ENCODE peak calls at places on chromosomes 16 and 17, in nine cellular contexts. G, Q, H, Z, U, A, X, W and I are unnamed samples.

GRCh38 chr17:37135581-37135980 is 186.8 kb downstream of the AATF start:
- DNase-seq in X (no peak), H (no peak), Z (no peak), Q (no peak), A (no peak), U (no peak), G (no peak), W (no peak), I (no peak)

GRCh38 chr17:78356163-78356713 is 3.6 kb downstream of the SOCS3 start:
- DNase-seq in U (peak), X (peak), Z (no peak), G (peak), W (no peak), A (no peak), Q (peak), H (peak), I (peak)

GRCh38 chr16:57394444-57394843 is 10.1 kb upstream of the CCL17 start:
- DNase-seq in U (no peak), H (no peak), W (no peak), A (no peak), G (no peak), Q (peak), Z (no peak), X (peak), I (no peak)

GRCh38 chr17:61106354-61106753 is 293.3 kb upstream of the TBX2 start:
- DNase-seq in H (no peak), Z (no peak), U (no peak), W (no peak), G (no peak), X (no peak), A (no peak), Q (no peak), I (no peak)

GRCh38 chr17:81854974-81855774 is 5.2 kb downstream of the P4HB start:
- DNase-seq in U (no peak), H (no peak), A (peak), X (peak), Z (no peak), Q (no peak), W (no peak), G (no peak), I (no peak)

GRCh38 chr17:61139219-61139618 is 260.4 kb upstream of the TBX2 start:
- DNase-seq in G (peak), H (peak), X (peak), A (no peak), Z (no peak), U (peak), W (no peak), Q (peak), I (peak)

GRCh38 chr16:81136331-81137011 is 40.3 kb upstream of the GCSH start:
- DNase-seq in X (no peak), H (no peak), Q (no peak), U (no peak), Z (no peak), G (no peak), W (no peak), A (no peak), I (no peak)

GRCh38 chr17:60392042-60392844 is at the start of gene USP32:
- DNase-seq in H (peak), Q (peak), W (peak), U (peak), Z (peak), G (peak), A (peak), X (peak), I (peak)

GRCh38 chr16:85530370-85530739 is 82.8 kb upstream of the GSE1 start:
- DNase-seq in X (no peak), Z (no peak), U (no peak), Q (no peak), W (no peak), H (no peak), G (no peak), A (no peak), I (no peak)

GRCh38 chr17:64781394-64781793 is 119.3 kb upstream of the SMURF2 start:
- DNase-seq in Z (peak), H (no peak), G (no peak), A (no peak), Q (peak), U (no peak), X (peak), W (no peak), I (no peak)

GRCh38 chr16:57003439-57004386 is 14.4 kb downstream of the NLRC5 start:
- DNase-seq in G (peak), A (no peak), X (no peak), Z (no peak), U (no peak), W (no peak), H (no peak), Q (no peak), I (no peak)

GRCh38 chr17:19454074-19454473 is 43.0 kb downstream of the RNF112 start:
- DNase-seq in G (no peak), X (no peak), H (no peak), W (no peak), Q (no peak), Z (no peak), A (no peak), U (no peak), I (no peak)

GRCh38 chr16:85197611-85198566 is 85.6 kb upstream of the CIBAR2 start:
- DNase-seq in Q (no peak), A (no peak), U (no peak), Z (no peak), W (no peak), H (no peak), X (peak), G (no peak), I (no peak)

GRCh38 chr16:17607624-17608023 is 136.9 kb upstream of the XYLT1 start:
- DNase-seq in Q (no peak), H (no peak), A (no peak), X (no peak), G (no peak), U (no peak), Z (no peak), W (no peak), I (no peak)

GRCh38 chr17:76432712-76433336 is 20.1 kb downstream of the UBE2O start:
- DNase-seq in U (no peak), H (no peak), Q (no peak), G (no peak), Z (no peak), A (no peak), W (no peak), X (no peak), I (no peak)

GRCh38 chr17:39618252-39618913 is 8.4 kb upstream of the PPP1R1B start:
- DNase-seq in Z (no peak), U (no peak), G (no peak), X (no peak), H (no peak), A (no peak), Q (peak), W (no peak), I (no peak)

GRCh38 chr17:50837286-50837979 is 2.0 kb downstream of the WFIKKN2 start:
- DNase-seq in G (no peak), Z (no peak), Q (no peak), H (no peak), W (no peak), A (no peak), X (no peak), U (no peak), I (no peak)

GRCh38 chr17:30363715-30364202 is 15.0 kb upstream of the CPD start:
- DNase-seq in Z (no peak), A (no peak), G (peak), U (peak), H (peak), Q (no peak), X (peak), W (no peak), I (peak)

GRCh38 chr17:5122586-5123342 is 6.9 kb downstream of the USP6 start:
- DNase-seq in X (peak), Q (no peak), U (no peak), W (no peak), G (no peak), H (no peak), A (no peak), Z (peak), I (no peak)

GRCh38 chr17:48563385-48563838 is 14.7 kb downstream of the HOXB4 start:
- DNase-seq in G (no peak), Q (no peak), X (no peak), W (no peak), Z (no peak), A (no peak), H (no peak), U (no peak), I (no peak)

GRCh38 chr17:804541-805435 is 22.6 kb downstream of the MRM3 start:
- DNase-seq in G (no peak), X (no peak), H (no peak), W (no peak), Q (no peak), A (no peak), Z (no peak), U (no peak), I (no peak)

GRCh38 chr16:31441956-31442355 is 633 bp downstream of the ZNF843 start:
- DNase-seq in X (no peak), G (no peak), W (no peak), A (no peak), Z (no peak), Q (no peak), H (no peak), U (no peak), I (no peak)
- H3K4me3 ChIP-seq in X (peak), G (no peak), W (peak), A (peak), Z (peak), Q (no peak), H (no peak), U (peak), I (no peak)

DNA sequence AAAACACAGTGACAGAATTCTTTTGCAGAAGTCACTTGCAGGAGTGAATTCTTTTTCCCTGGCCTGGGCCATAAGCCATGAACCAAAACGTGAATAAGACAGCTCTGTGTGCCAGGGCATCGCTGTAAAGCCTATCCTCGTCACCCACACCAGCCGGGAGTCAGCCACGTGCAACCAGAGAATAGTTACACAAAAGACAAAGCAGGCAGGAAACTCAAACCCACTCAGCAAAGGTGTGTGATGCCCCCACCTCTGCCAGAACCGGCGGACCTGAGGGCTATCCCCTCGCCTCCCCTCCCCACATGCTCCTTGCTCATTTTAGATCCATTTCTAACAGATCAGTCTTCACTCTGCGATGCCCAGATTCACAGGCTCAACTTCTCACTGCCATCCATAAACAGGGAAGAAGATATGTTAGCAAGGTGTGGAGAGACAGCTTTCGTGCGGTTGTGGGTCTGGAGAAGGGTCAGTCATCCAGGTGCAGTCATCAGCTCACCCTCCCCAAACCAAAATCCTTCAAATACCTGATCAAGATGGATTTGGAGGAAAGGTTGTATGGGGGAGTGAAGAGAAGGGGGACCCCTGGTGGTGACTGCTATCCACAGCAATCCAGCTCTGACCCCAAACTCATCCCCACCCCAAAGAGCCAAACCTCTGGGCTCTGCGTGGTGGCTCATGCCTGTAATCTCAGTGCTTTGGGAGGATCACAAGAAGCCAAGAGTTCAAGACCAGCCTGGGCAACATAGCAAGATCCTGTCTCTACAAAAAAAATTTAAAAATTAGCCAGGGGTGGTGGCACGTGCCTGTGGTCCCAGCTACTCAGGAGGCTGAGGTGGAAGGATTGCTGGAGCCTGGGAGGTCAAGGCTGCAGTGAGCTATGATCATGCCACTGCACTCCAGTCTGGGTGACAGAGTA is 219.2 kb downstream of the C16orf78 start:
- DNase-seq in Z (no peak), Q (peak), W (no peak), A (peak), U (no peak), H (peak), X (peak), G (no peak), I (no peak)
- TF ChIP-seq CTCF in Z (peak), Q (peak), W (peak), A (peak), U (peak), H (peak), X (peak), G (peak), I (peak)

GRCh38 chr16:73018796-73019455 is 29.0 kb downstream of the ZFHX3 start:
- DNase-seq in W (no peak), A (no peak), H (no peak), G (no peak), Q (no peak), X (no peak), U (no peak), Z (no peak), I (no peak)
- H3K4me3 ChIP-seq in W (no peak), A (no peak), H (no peak), G (no peak), Q (no peak), X (no peak), U (peak), Z (no peak), I (no peak)

DNA sequence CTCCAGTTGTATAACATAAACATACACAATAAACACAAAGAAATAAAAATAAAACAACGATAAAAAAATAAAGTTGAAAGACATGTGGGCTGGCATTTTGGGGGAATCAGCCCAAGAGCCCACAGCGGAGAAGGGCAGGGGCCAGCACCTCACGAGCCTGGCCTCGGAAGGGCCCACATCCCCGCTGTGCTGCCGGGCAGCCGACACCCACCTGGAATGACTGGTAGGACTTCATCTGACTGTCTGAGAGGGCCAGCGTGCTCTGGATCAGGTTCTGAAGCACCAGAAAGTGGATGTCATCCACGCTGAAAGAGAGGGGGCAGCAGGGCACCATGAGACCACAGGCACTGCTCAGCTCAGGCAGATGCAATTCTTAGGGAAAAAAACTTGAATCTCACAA is 73.5 kb downstream of the GTF3C1 start:
- DNase-seq in G (no peak), U (no peak), Q (no peak), Z (no peak), X (no peak), H (no peak), W (no peak), A (no peak), I (no peak)
- TF ChIP-seq CTCF in G (no peak), U (peak), Q (no peak), Z (no peak), X (no peak), H (no peak), W (no peak), A (no peak), I (no peak)

GRCh38 chr17:7025240-7025639 is 2.4 kb downstream of the BCL6B start:
- DNase-seq in U (no peak), Q (no peak), A (no peak), X (no peak), Z (no peak), W (no peak), G (no peak), H (no peak), I (no peak)
- H3K4me3 ChIP-seq in U (no peak), Q (no peak), A (no peak), X (no peak), Z (no peak), W (no peak), G (no peak), H (no peak), I (no peak)

DNA sequence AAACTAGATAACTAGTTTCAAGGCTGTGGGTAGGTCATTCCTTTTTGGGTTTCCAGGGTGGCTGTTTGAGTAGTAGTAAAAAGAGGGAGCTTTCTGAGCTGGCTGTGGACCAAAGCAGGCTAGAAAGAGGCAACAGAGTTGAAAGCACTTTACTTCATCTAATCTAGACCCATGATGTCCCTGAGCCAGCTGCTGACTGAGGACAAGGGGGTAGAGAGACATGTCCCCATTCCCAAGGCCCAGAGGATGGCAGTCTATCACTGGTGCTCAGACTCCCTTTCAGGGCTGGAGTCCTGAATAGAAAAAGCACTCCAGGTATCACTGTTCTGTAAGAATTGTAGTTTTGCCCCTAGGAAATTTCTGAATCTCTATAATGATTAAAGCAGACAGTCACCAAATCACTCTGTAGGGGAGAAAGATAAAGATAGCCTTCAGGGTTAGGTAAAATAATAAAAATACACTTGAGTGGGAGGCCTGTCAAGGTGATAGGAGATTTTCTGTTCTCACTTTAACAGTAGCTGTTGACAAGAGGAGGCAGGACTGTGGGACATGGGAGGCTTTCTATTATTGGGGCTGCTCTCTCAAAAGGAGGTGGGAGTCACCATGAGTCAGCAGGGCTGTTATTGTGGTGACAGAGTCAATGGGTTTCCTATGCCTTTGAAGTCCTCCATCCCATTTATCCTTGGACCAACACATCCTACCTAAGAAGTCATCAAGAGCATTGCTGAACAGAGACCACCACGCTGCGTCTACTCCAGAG is 190.2 kb upstream of the MPHOSPH6 start:
- DNase-seq in A (no peak), W (peak), H (no peak), Z (no peak), G (no peak), U (no peak), X (no peak), Q (no peak), I (no peak)
- TF ChIP-seq CTCF in A (no peak), W (no peak), H (no peak), Z (no peak), G (no peak), U (no peak), X (no peak), Q (no peak), I (no peak)

GRCh38 chr17:72025113-72025512 is 95.7 kb upstream of the SOX9 start:
- DNase-seq in W (no peak), G (no peak), H (no peak), A (no peak), X (no peak), U (no peak), Z (no peak), Q (no peak), I (no peak)
- H3K4me3 ChIP-seq in W (no peak), G (no peak), H (no peak), A (no peak), X (no peak), U (no peak), Z (no peak), Q (no peak), I (no peak)